ENCODE peak calls at places on chromosomes 2 and 18, in five cellular contexts. Z, D, F, U and G are unnamed samples.
A peak's percentile ranks its signal among the peaks of the same experiment; 100 is the strongest.

GRCh38 chr2:59910176-59910575 is 643.3 kb downstream of the BCL11A start:
- DNase-seq in Z (no peak), U (no peak), F (no peak), D (no peak), G (no peak)

GRCh38 chr18:57715671-57716070 is 87.4 kb downstream of the ATP8B1 start:
- DNase-seq in U (no peak), F (no peak), Z (no peak), D (no peak), G (no peak)

GRCh38 chr2:3758906-3759305 is 55.5 kb downstream of the DCDC2C start:
- DNase-seq in U (no peak), Z (no peak), F (no peak), D (no peak), G (no peak)

GRCh38 chr2:157840568-157841156 is 35.5 kb downstream of the ACVR1 start:
- DNase-seq in D (peak; percentile 60), F (no peak), Z (no peak), U (no peak), G (no peak)

GRCh38 chr2:26693287-26693849 is 846 bp downstream of the KCNK3 start:
- DNase-seq in U (no peak), Z (no peak), D (no peak), F (no peak), G (no peak)

GRCh38 chr2:57876313-57876712 is 170.3 kb upstream of the VRK2 start:
- DNase-seq in D (no peak), U (no peak), F (no peak), Z (no peak), G (no peak)

GRCh38 chr18:13501896-13502295 is 224.5 kb downstream of the FAM210A start:
- DNase-seq in U (no peak), F (no peak), Z (no peak), D (no peak), G (no peak)

GRCh38 chr2:68565273-68565672 is 78.1 kb upstream of the PROKR1 start:
- DNase-seq in Z (no peak), D (no peak), U (no peak), F (no peak), G (no peak)

GRCh38 chr2:146992466-146992865 is 852.4 kb upstream of the ACVR2A start:
- DNase-seq in D (no peak), Z (no peak), F (no peak), U (no peak), G (no peak)

GRCh38 chr2:42100696-42101585 is 53.1 kb downstream of the PKDCC start:
- DNase-seq in D (peak; percentile 73), F (no peak), U (no peak), Z (peak; percentile 75), G (peak; percentile 20)

GRCh38 chr2:15745329-15745728 is 153.7 kb downstream of the DDX1 start:
- DNase-seq in F (no peak), U (no peak), D (no peak), Z (no peak), G (no peak)

GRCh38 chr2:216849987-216850386 is 9.9 kb downstream of the TNP1 start:
- DNase-seq in D (peak; percentile 66), F (no peak), Z (peak; percentile 10), U (no peak), G (peak; percentile 63)

GRCh38 chr2:11724151-11724550 is 22.3 kb upstream of the LPIN1 start:
- DNase-seq in F (no peak), Z (no peak), U (no peak), D (no peak), G (no peak)

GRCh38 chr2:167196461-167197252 is 308.4 kb downstream of the XIRP2 start:
- DNase-seq in D (peak; percentile 56), Z (no peak), F (no peak), U (no peak), G (no peak)

GRCh38 chr2:893311-893710 is 57.3 kb upstream of the SNTG2 start:
- DNase-seq in F (peak; percentile 44), D (no peak), Z (peak; percentile 15), U (peak; percentile 77), G (no peak)

GRCh38 chr18:62715829-62716678 is 713 bp downstream of the PHLPP1 start:
- DNase-seq in F (no peak), Z (peak; percentile 70), U (peak; percentile 16), D (peak; percentile 55), G (peak; percentile 74)

GRCh38 chr18:62716679-62717058 is 1.3 kb downstream of the PHLPP1 start:
- DNase-seq in F (no peak), Z (peak; percentile 63), D (peak; percentile 49), U (no peak), G (peak; percentile 51)

GRCh38 chr18:62713651-62714247 is 1.6 kb upstream of the PHLPP1 start:
- DNase-seq in F (no peak), D (no peak), U (no peak), Z (no peak), G (peak; percentile 15)

GRCh38 chr18:62715439-62715792 is at the start of gene PHLPP1:
- DNase-seq in F (no peak), Z (no peak), D (no peak), U (no peak), G (no peak)

DNA sequence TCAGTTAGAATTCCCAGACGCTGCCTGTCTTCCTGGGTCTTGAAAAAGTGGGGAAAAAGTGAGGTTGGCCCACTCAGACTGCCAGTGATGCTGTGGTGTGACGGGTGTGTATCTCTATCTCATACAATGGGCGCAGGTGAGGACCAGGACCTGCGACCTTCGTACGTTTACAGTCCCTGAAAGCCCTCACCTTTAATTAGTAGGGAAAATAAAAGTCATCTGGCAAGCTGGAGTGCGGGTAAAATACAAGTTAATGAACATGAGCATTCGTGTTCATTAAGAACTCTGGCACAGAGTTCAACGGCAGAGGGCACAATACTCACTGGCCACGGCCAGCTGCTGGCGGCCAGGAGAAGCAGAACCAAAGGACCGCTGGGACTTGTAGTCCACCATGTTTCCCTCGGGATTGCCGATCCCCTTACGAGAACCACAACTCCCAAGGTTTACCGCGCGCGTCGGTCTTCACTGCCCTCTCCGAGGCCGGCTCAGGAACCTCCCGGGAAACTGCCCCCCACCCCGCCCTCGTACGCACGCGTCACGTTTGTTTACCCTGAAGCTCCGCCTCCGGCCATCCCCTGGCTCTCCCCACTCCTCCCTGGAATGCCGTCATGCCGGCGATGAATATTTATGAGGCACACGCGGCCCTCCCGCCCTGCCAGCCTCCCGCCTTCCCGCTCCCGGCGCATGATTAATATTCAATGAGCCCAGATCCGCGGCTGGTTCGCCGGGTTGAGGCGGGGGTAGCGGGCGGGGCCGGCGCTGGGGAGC is 486 bp upstream of the PHLPP1 start:
- DNase-seq in U (peak; percentile 99), Z (peak; percentile 100), F (peak; percentile 99), D (peak; percentile 100), G (peak; percentile 100)
- TF ChIP-seq POLR2A in U (no peak), Z (peak; percentile 75), F (no peak), D (no peak), G (peak; percentile 24)

GRCh38 chr2:174591740-174592139 is 5.9 kb downstream of the WIPF1 start:
- DNase-seq in Z (no peak), F (no peak), U (no peak), D (no peak), G (no peak)

GRCh38 chr2:174594451-174594850 is 3.2 kb downstream of the WIPF1 start:
- DNase-seq in F (no peak), U (no peak), Z (no peak), D (no peak), G (no peak)

GRCh38 chr2:174595415-174595814 is 2.2 kb downstream of the WIPF1 start:
- DNase-seq in U (no peak), D (no peak), Z (no peak), F (no peak), G (peak; percentile 9)

GRCh38 chr2:174593041-174593440 is 4.6 kb downstream of the WIPF1 start:
- DNase-seq in F (no peak), U (no peak), Z (no peak), D (no peak), G (no peak)

DNA sequence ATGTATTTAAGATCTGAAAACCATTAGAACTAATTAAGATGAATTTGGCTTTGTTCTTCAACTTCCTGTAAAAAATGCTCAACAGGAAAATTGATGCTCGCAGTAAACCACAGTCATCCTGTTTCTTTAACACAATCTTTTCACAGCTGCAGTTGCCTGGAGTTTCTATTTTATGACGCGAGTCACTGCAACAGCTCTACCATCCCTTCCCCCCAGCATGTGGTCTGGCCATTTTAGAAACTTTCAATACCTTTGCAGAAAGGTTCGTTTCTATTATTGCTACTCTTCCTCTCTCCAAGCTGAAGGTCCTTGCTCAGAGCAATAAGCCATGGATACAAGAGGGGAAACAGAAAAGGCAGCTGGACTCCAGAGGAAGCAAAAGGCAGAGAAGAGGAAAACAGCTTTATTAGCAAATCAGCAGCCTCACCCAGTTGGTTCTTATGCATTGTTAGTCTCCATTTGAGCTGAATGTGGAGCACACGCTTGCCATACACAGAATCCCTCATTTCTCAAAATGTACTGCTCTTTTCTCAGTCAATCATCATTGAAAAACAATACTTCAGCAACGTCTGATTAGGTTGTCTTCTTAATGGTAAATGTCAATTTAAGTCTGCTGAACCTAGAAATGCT is 3.9 kb downstream of the WIPF1 start:
- DNase-seq in F (no peak), D (no peak), Z (peak; percentile 58), U (no peak), G (peak; percentile 53)
- TF ChIP-seq POLR2A in F (no peak), D (no peak), Z (peak; percentile 46), U (no peak), G (peak; percentile 32)

DNA sequence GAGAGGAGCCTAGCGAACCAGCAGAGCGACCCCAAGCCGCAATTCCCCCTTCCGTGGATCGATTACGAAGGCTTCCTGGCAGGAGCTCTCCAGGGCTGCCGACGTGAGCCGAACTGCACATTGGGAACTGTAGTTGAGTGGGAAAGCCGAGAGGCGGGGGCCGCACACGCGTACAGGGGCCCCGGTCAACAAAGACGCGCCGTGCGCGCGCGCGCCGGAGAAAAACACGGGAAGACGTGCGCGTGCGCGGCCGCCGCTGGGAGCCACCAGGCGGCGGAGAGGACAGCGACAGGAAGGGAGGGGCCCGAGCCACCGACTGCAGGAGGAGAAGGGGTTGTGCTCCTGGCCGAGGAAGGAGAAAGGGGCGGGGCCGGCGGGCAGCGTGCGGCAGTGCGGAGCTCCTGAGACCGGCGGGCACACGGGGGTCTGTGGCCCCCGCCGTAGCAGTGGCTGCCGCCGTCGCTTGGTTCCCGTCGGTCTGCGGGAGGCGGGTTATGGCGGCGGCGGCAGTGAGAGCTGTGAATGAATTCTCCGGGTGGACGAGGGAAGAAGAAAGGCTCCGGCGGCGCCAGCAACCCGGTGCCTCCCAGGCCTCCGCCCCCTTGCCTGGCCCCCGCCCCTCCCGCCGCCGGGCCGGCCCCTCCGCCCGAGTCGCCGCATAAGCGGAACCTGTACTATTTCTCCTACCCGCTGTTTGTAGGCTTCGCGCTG is at the start of gene SPAST:
- DNase-seq in Z (peak; percentile 98), F (peak; percentile 96), D (peak; percentile 98), U (peak; percentile 94), G (peak; percentile 98)
- TF ChIP-seq POLR2A in Z (peak; percentile 67), F (peak; percentile 91), D (peak; percentile 69), U (no peak), G (peak; percentile 48)

DNA sequence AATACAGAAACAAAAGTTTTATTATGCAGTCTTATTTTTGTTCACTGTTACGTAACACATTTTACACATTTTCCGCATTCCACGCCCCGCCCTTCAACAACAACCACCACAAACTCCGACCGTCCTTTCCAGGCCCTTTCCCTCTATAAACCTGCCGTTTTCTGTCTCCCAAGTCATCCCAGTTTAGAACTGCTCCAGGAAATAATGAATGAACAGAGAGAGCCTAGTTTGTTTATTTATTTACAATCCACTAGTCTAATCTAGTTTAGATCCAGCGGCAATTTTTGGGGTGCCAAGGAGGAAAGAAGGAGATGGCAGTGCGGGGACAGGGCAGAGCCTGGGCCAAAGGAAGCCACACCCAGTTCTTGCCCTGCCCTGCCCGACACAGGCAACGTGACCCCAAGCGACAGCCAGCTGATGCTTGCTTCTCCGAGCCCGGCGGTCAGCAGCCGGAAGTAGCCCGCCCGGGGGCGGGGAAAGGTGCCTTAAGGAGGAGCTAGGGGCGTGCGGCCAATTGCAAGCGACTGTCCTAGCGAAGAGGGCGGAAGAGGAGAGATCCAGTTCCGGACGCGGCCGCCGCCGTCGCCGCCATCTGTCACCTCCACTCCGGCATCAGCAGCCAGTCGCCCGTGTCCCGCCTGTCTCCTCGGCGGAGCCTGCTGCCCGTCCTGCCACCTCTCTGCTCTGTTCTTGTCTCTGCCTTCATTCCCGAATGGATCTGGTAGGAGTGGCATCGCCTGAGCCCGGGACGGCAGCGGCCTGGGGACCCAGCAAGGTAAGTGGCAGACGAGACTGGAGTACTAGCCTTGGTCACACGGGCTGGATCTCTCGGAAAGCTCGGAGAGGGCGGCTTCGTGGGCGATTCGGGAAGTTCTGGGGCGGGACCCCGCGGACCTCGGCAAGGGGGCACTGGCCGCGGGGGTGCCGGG is at the start of gene RIOK3:
- DNase-seq in F (peak; percentile 90), D (peak; percentile 99), U (peak; percentile 95), Z (peak; percentile 99), G (peak; percentile 99)
- TF ChIP-seq POLR2A in F (no peak), D (peak; percentile 92), U (peak; percentile 35), Z (peak; percentile 99), G (peak; percentile 98)